ENCODE peak calls at places on chromosomes 4 and X, in five cellular contexts. R is NCI-H2081; V is nucleus accumbens; S is EL; E is stimulated activated CD4-positive, alpha-beta T cell treated with anti-CD3 and anti-CD28 coated beads, Interleukin-4, amount 100 ng/mL, for 24 hours. X is an unnamed sample.

GRCh38 chrX:123424546-123424945 is 240.5 kb downstream of the GRIA3 start:
- DNase-seq in E (no peak), S (peak), V (no peak), R (peak), X (no peak)

GRCh38 chrX:54288277-54288676 is 69.6 kb downstream of the WNK3 start:
- DNase-seq in E (no peak), S (no peak), R (no peak), V (no peak), X (peak)

GRCh38 chr4:100014616-100015015 is 64.5 kb upstream of the H2AZ1 start:
- DNase-seq in R (no peak), S (peak), V (no peak), E (no peak), X (no peak)

GRCh38 chr4:74039065-74039763 is 725 bp upstream of the CXCL3 start:
- DNase-seq in R (no peak), V (no peak), E (no peak), S (no peak), X (peak)

GRCh38 chr4:25313194-25313895 is 771 bp downstream of the ZCCHC4 start:
- DNase-seq in V (no peak), R (no peak), S (peak), E (no peak), X (peak)

GRCh38 chrX:39982927-39983326 is 114.8 kb downstream of the BCOR start:
- DNase-seq in R (no peak), V (no peak), E (no peak), S (no peak), X (no peak)

GRCh38 chr4:88619973-88620372 is 27.7 kb downstream of the HERC3 start:
- DNase-seq in E (no peak), R (no peak), V (no peak), S (no peak), X (no peak)

GRCh38 chr4:8850074-8850829 is 21.4 kb downstream of the HMX1 start:
- DNase-seq in V (no peak), E (no peak), R (no peak), S (no peak), X (no peak)

GRCh38 chr4:129362685-129363274 is 266.8 kb downstream of the C4orf33 start:
- DNase-seq in V (peak), E (peak), S (peak), R (peak), X (peak)

GRCh38 chr4:38601244-38601915 is 62.6 kb upstream of the KLF3 start:
- DNase-seq in E (no peak), S (peak), V (no peak), R (peak), X (peak)

GRCh38 chrX:135395064-135395463 is 26.7 kb upstream of the SMIM10L2A start:
- DNase-seq in E (no peak), S (no peak), R (no peak), V (no peak), X (no peak)

GRCh38 chrX:18410038-18410437 is 15.4 kb upstream of the CDKL5 start:
- DNase-seq in R (no peak), E (no peak), S (peak), V (no peak), X (peak)

GRCh38 chr4:7425171-7425570 is 9.6 kb downstream of the PSAPL1 start:
- DNase-seq in S (no peak), E (no peak), R (no peak), V (no peak), X (no peak)

GRCh38 chr4:56246230-56246610 is 141.1 kb downstream of the AASDH start:
- DNase-seq in V (no peak), R (no peak), E (no peak), S (no peak), X (no peak)

GRCh38 chr4:3476341-3476747 is 13.2 kb downstream of the DOK7 start:
- DNase-seq in S (no peak), R (no peak), E (no peak), V (no peak), X (no peak)

GRCh38 chr4:142656178-142656577 is 189.9 kb downstream of the INPP4B start:
- DNase-seq in V (no peak), R (no peak), S (peak), E (peak), X (peak)

GRCh38 chr4:13202731-13203519 is 281.2 kb downstream of the RAB28 start:
- DNase-seq in S (no peak), R (no peak), E (no peak), V (no peak), X (no peak)

GRCh38 chr4:123526511-123526910 is 129.9 kb downstream of the SPRY1 start:
- DNase-seq in E (no peak), V (no peak), S (no peak), R (no peak), X (no peak)

GRCh38 chrX:13123857-13124345 is 79.5 kb upstream of the FAM9C start:
- DNase-seq in V (no peak), S (peak), E (no peak), R (no peak), X (peak)

GRCh38 chrX:80765226-80765625 is 44.5 kb downstream of the BRWD3 start:
- DNase-seq in E (no peak), V (no peak), S (peak), R (no peak), X (peak)

GRCh38 chrX:153830632-153831434 is 489 bp upstream of the PDZD4 start:
- DNase-seq in E (no peak), R (no peak), S (no peak), V (no peak), X (no peak)

GRCh38 chrX:47644557-47645091 is 5.7 kb downstream of the ELK1 start:
- DNase-seq in R (no peak), S (peak), V (no peak), E (no peak), X (peak)

GRCh38 chrX:151416521-151417048 is 19.6 kb downstream of the VMA21 start:
- DNase-seq in E (peak), S (no peak), V (no peak), R (no peak), X (no peak)